ENCODE peak calls at places on chromosome 7, in eight cellular contexts. One of them, this sample, is unnamed.

GRCh38 chr7:142885311-142886230 is at the start of gene TRPV6:
- DNase-seq in K562: no peak
- DNase-seq in transverse colon: peak; percentile 59
- DNase-seq in stomach: peak; percentile 88
- DNase-seq in HCT116: peak; percentile 22
- DNase-seq in prostate gland: peak; percentile 89
- DNase-seq in upper lobe of left lung: peak; percentile 83
- DNase-seq in breast epithelium: peak; percentile 73
- DNase-seq in this sample: no peak

GRCh38 chr7:107660381-107661080 is at the start of gene SLC26A4:
- DNase-seq in K562: no peak
- DNase-seq in transverse colon: no peak
- DNase-seq in stomach: no peak
- DNase-seq in HCT116: no peak
- DNase-seq in prostate gland: no peak
- DNase-seq in upper lobe of left lung: no peak
- DNase-seq in breast epithelium: no peak
- DNase-seq in this sample: no peak

GRCh38 chr7:2886900-2887299 is 42.8 kb upstream of the GNA12 start:
- DNase-seq in K562: peak; percentile 74
- DNase-seq in transverse colon: peak; percentile 45
- DNase-seq in stomach: peak; percentile 44
- DNase-seq in HCT116: peak; percentile 73
- DNase-seq in prostate gland: peak; percentile 52
- DNase-seq in upper lobe of left lung: peak; percentile 36
- DNase-seq in breast epithelium: no peak
- DNase-seq in this sample: peak; percentile 47

GRCh38 chr7:107785926-107786325 is 17.1 kb downstream of the SLC26A3 start:
- DNase-seq in K562: no peak
- DNase-seq in transverse colon: peak; percentile 44
- DNase-seq in stomach: peak; percentile 49
- DNase-seq in HCT116: no peak
- DNase-seq in prostate gland: peak; percentile 78
- DNase-seq in upper lobe of left lung: no peak
- DNase-seq in breast epithelium: no peak
- DNase-seq in this sample: no peak

GRCh38 chr7:137684316-137684715 is 162.5 kb downstream of the DGKI start:
- DNase-seq in K562: no peak
- DNase-seq in transverse colon: no peak
- DNase-seq in stomach: no peak
- DNase-seq in HCT116: no peak
- DNase-seq in prostate gland: no peak
- DNase-seq in upper lobe of left lung: no peak
- DNase-seq in breast epithelium: no peak
- DNase-seq in this sample: no peak

GRCh38 chr7:29970158-29970557 is 19.4 kb downstream of the SCRN1 start:
- DNase-seq in K562: no peak
- DNase-seq in transverse colon: no peak
- DNase-seq in stomach: no peak
- DNase-seq in HCT116: no peak
- DNase-seq in prostate gland: no peak
- DNase-seq in upper lobe of left lung: no peak
- DNase-seq in breast epithelium: no peak
- DNase-seq in this sample: no peak

GRCh38 chr7:134083766-134084487 is 43.2 kb upstream of the LRGUK start:
- DNase-seq in K562: peak; percentile 80
- DNase-seq in transverse colon: no peak
- DNase-seq in stomach: no peak
- DNase-seq in HCT116: no peak
- DNase-seq in prostate gland: no peak
- DNase-seq in upper lobe of left lung: no peak
- DNase-seq in breast epithelium: no peak
- DNase-seq in this sample: no peak

GRCh38 chr7:152144557-152145245 is 119.2 kb downstream of the GALNT11 start:
- DNase-seq in K562: no peak
- DNase-seq in transverse colon: no peak
- DNase-seq in stomach: no peak
- DNase-seq in HCT116: no peak
- DNase-seq in prostate gland: no peak
- DNase-seq in upper lobe of left lung: no peak
- DNase-seq in breast epithelium: no peak
- DNase-seq in this sample: no peak

GRCh38 chr7:43585521-43585920 is 2.6 kb downstream of the STK17A start:
- DNase-seq in K562: no peak
- DNase-seq in transverse colon: no peak
- DNase-seq in stomach: no peak
- DNase-seq in HCT116: no peak
- DNase-seq in prostate gland: no peak
- DNase-seq in upper lobe of left lung: no peak
- DNase-seq in breast epithelium: no peak
- DNase-seq in this sample: no peak

GRCh38 chr7:123580406-123581161 is 21.0 kb upstream of the ASB15 start:
- DNase-seq in K562: no peak
- DNase-seq in transverse colon: no peak
- DNase-seq in stomach: no peak
- DNase-seq in HCT116: peak; percentile 35
- DNase-seq in prostate gland: no peak
- DNase-seq in upper lobe of left lung: no peak
- DNase-seq in breast epithelium: no peak
- DNase-seq in this sample: peak; percentile 38

GRCh38 chr7:98227939-98228338 is 16.7 kb downstream of the BHLHA15 start:
- DNase-seq in K562: no peak
- DNase-seq in transverse colon: no peak
- DNase-seq in stomach: no peak
- DNase-seq in HCT116: no peak
- DNase-seq in prostate gland: no peak
- DNase-seq in upper lobe of left lung: no peak
- DNase-seq in breast epithelium: no peak
- DNase-seq in this sample: no peak

GRCh38 chr7:135690566-135690965 is 28.3 kb downstream of the STMP1 start:
- DNase-seq in K562: no peak
- DNase-seq in transverse colon: no peak
- DNase-seq in stomach: no peak
- DNase-seq in HCT116: no peak
- DNase-seq in prostate gland: no peak
- DNase-seq in upper lobe of left lung: no peak
- DNase-seq in breast epithelium: no peak
- DNase-seq in this sample: no peak

GRCh38 chr7:143393267-143394041 is 12.3 kb downstream of the ZYX start:
- DNase-seq in K562: no peak
- DNase-seq in transverse colon: no peak
- DNase-seq in stomach: no peak
- DNase-seq in HCT116: no peak
- DNase-seq in prostate gland: no peak
- DNase-seq in upper lobe of left lung: no peak
- DNase-seq in breast epithelium: no peak
- DNase-seq in this sample: no peak

GRCh38 chr7:18400281-18400680 is 95.3 kb upstream of the HDAC9 start:
- DNase-seq in K562: no peak
- DNase-seq in transverse colon: no peak
- DNase-seq in stomach: no peak
- DNase-seq in HCT116: no peak
- DNase-seq in prostate gland: no peak
- DNase-seq in upper lobe of left lung: no peak
- DNase-seq in breast epithelium: no peak
- DNase-seq in this sample: no peak

GRCh38 chr7:85719981-85720963 is 533.4 kb upstream of the SEMA3D start:
- DNase-seq in K562: no peak
- DNase-seq in transverse colon: no peak
- DNase-seq in stomach: no peak
- DNase-seq in HCT116: no peak
- DNase-seq in prostate gland: no peak
- DNase-seq in upper lobe of left lung: no peak
- DNase-seq in breast epithelium: no peak
- DNase-seq in this sample: peak; percentile 75

GRCh38 chr7:128775744-128776474 is at the start of gene OPN1SW:
- DNase-seq in K562: no peak
- DNase-seq in transverse colon: no peak
- DNase-seq in stomach: no peak
- DNase-seq in HCT116: no peak
- DNase-seq in prostate gland: no peak
- DNase-seq in upper lobe of left lung: no peak
- DNase-seq in breast epithelium: no peak
- DNase-seq in this sample: no peak

GRCh38 chr7:81370857-81371256 is 399.0 kb downstream of the HGF start:
- DNase-seq in K562: no peak
- DNase-seq in transverse colon: no peak
- DNase-seq in stomach: no peak
- DNase-seq in HCT116: no peak
- DNase-seq in prostate gland: no peak
- DNase-seq in upper lobe of left lung: no peak
- DNase-seq in breast epithelium: no peak
- DNase-seq in this sample: no peak

GRCh38 chr7:95630702-95631458 is 34.6 kb upstream of the PDK4 start:
- DNase-seq in K562: no peak
- DNase-seq in transverse colon: no peak
- DNase-seq in stomach: no peak
- DNase-seq in HCT116: no peak
- DNase-seq in prostate gland: peak; percentile 61
- DNase-seq in upper lobe of left lung: no peak
- DNase-seq in breast epithelium: no peak
- DNase-seq in this sample: no peak

GRCh38 chr7:22868509-22868908 is 45.9 kb upstream of the TOMM7 start:
- DNase-seq in K562: no peak
- DNase-seq in transverse colon: no peak
- DNase-seq in stomach: no peak
- DNase-seq in HCT116: no peak
- DNase-seq in prostate gland: no peak
- DNase-seq in upper lobe of left lung: peak; percentile 36
- DNase-seq in breast epithelium: no peak
- DNase-seq in this sample: no peak

GRCh38 chr7:2326960-2327359 is 12.7 kb upstream of the SNX8 start:
- DNase-seq in K562: no peak
- DNase-seq in transverse colon: no peak
- DNase-seq in stomach: no peak
- DNase-seq in HCT116: no peak
- DNase-seq in prostate gland: no peak
- DNase-seq in upper lobe of left lung: no peak
- DNase-seq in breast epithelium: no peak
- DNase-seq in this sample: no peak

GRCh38 chr7:66905689-66906088 is 15.3 kb upstream of the TMEM248 start:
- DNase-seq in K562: no peak
- DNase-seq in transverse colon: no peak
- DNase-seq in stomach: no peak
- DNase-seq in HCT116: no peak
- DNase-seq in prostate gland: no peak
- DNase-seq in upper lobe of left lung: no peak
- DNase-seq in breast epithelium: no peak
- DNase-seq in this sample: no peak

GRCh38 chr7:75776295-75776971 is 4.4 kb upstream of the CCL26 start:
- DNase-seq in K562: no peak
- DNase-seq in transverse colon: no peak
- DNase-seq in stomach: no peak
- DNase-seq in HCT116: no peak
- DNase-seq in prostate gland: no peak
- DNase-seq in upper lobe of left lung: no peak
- DNase-seq in breast epithelium: no peak
- DNase-seq in this sample: peak; percentile 67
- TF ChIP-seq POLR2AphosphoS5 in K562: no peak
- TF ChIP-seq POLR2AphosphoS5 in transverse colon: no peak
- TF ChIP-seq POLR2AphosphoS5 in stomach: no peak
- TF ChIP-seq POLR2AphosphoS5 in HCT116: no peak
- TF ChIP-seq POLR2AphosphoS5 in prostate gland: no peak
- TF ChIP-seq POLR2AphosphoS5 in upper lobe of left lung: no peak
- TF ChIP-seq POLR2AphosphoS5 in breast epithelium: no peak
- TF ChIP-seq POLR2AphosphoS5 in this sample: no peak

DNA sequence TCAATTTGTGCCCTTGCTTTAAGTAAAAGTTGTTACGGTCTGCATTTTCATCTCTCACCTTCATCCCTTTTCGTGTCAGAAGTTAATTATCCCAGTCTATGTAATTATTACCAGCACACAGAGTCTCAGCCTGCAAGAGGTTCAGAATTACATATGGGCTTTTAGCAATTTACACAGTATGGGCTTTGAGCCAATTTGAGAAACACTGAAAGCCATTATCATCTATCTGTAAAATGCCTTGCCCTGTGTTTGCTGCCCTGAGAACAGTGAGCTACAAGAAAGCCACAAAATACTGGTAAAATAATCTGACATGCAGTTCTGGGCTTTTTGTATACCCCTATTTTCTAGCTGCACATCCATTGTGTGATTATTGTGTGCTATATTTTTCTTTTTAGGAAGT is 125.6 kb upstream of the STEAP4 start:
- DNase-seq in K562: no peak
- DNase-seq in transverse colon: no peak
- DNase-seq in stomach: no peak
- DNase-seq in HCT116: no peak
- DNase-seq in prostate gland: no peak
- DNase-seq in upper lobe of left lung: no peak
- DNase-seq in breast epithelium: no peak
- DNase-seq in this sample: no peak
- TF ChIP-seq POLR2AphosphoS5 in K562: no peak
- TF ChIP-seq POLR2AphosphoS5 in transverse colon: no peak
- TF ChIP-seq POLR2AphosphoS5 in stomach: no peak
- TF ChIP-seq POLR2AphosphoS5 in HCT116: no peak
- TF ChIP-seq POLR2AphosphoS5 in prostate gland: no peak
- TF ChIP-seq POLR2AphosphoS5 in upper lobe of left lung: no peak
- TF ChIP-seq POLR2AphosphoS5 in breast epithelium: no peak
- TF ChIP-seq POLR2AphosphoS5 in this sample: no peak

GRCh38 chr7:5139998-5140397 is 50.0 kb upstream of the WIPI2 start:
- DNase-seq in K562: no peak
- DNase-seq in transverse colon: peak; percentile 33
- DNase-seq in stomach: peak; percentile 42
- DNase-seq in HCT116: peak; percentile 39
- DNase-seq in prostate gland: no peak
- DNase-seq in upper lobe of left lung: peak; percentile 23
- DNase-seq in breast epithelium: no peak
- DNase-seq in this sample: no peak
- TF ChIP-seq POLR2AphosphoS5 in K562: no peak
- TF ChIP-seq POLR2AphosphoS5 in transverse colon: no peak
- TF ChIP-seq POLR2AphosphoS5 in stomach: no peak
- TF ChIP-seq POLR2AphosphoS5 in HCT116: no peak
- TF ChIP-seq POLR2AphosphoS5 in prostate gland: no peak
- TF ChIP-seq POLR2AphosphoS5 in upper lobe of left lung: no peak
- TF ChIP-seq POLR2AphosphoS5 in breast epithelium: no peak
- TF ChIP-seq POLR2AphosphoS5 in this sample: no peak

GRCh38 chr7:148306759-148307158 is 283.8 kb upstream of the C7orf33 start:
- DNase-seq in K562: no peak
- DNase-seq in transverse colon: no peak
- DNase-seq in stomach: no peak
- DNase-seq in HCT116: no peak
- DNase-seq in prostate gland: no peak
- DNase-seq in upper lobe of left lung: no peak
- DNase-seq in breast epithelium: no peak
- DNase-seq in this sample: no peak

GRCh38 chr7:148299335-148299734 is 291.2 kb upstream of the C7orf33 start:
- DNase-seq in K562: no peak
- DNase-seq in transverse colon: no peak
- DNase-seq in stomach: no peak
- DNase-seq in HCT116: no peak
- DNase-seq in prostate gland: no peak
- DNase-seq in upper lobe of left lung: no peak
- DNase-seq in breast epithelium: no peak
- DNase-seq in this sample: no peak

GRCh38 chr7:148299877-148300276 is 290.7 kb upstream of the C7orf33 start:
- DNase-seq in K562: no peak
- DNase-seq in transverse colon: no peak
- DNase-seq in stomach: no peak
- DNase-seq in HCT116: no peak
- DNase-seq in prostate gland: no peak
- DNase-seq in upper lobe of left lung: no peak
- DNase-seq in breast epithelium: no peak
- DNase-seq in this sample: no peak

GRCh38 chr7:148304456-148304855 is 286.1 kb upstream of the C7orf33 start:
- DNase-seq in K562: no peak
- DNase-seq in transverse colon: peak; percentile 21
- DNase-seq in stomach: no peak
- DNase-seq in HCT116: no peak
- DNase-seq in prostate gland: no peak
- DNase-seq in upper lobe of left lung: no peak
- DNase-seq in breast epithelium: no peak
- DNase-seq in this sample: no peak

GRCh38 chr7:148303295-148304013 is 287.1 kb upstream of the C7orf33 start:
- DNase-seq in K562: no peak
- DNase-seq in transverse colon: peak; percentile 39
- DNase-seq in stomach: no peak
- DNase-seq in HCT116: no peak
- DNase-seq in prostate gland: no peak
- DNase-seq in upper lobe of left lung: no peak
- DNase-seq in breast epithelium: peak; percentile 63
- DNase-seq in this sample: no peak
- TF ChIP-seq POLR2AphosphoS5 in K562: no peak
- TF ChIP-seq POLR2AphosphoS5 in transverse colon: no peak
- TF ChIP-seq POLR2AphosphoS5 in stomach: no peak
- TF ChIP-seq POLR2AphosphoS5 in HCT116: no peak
- TF ChIP-seq POLR2AphosphoS5 in prostate gland: peak; percentile 61
- TF ChIP-seq POLR2AphosphoS5 in upper lobe of left lung: no peak
- TF ChIP-seq POLR2AphosphoS5 in breast epithelium: no peak
- TF ChIP-seq POLR2AphosphoS5 in this sample: no peak

This sample was measured in Panc1.